ENCODE peak calls at places on chromosomes 3 and 15, in five cellular contexts. C is ovary, E is uterus, V is psoas muscle, L is transverse colon. P is an unnamed sample.

GRCh38 chr3:126556637-126557414 is 1.9 kb downstream of the C3orf22 start:
- DNase-seq in C (no peak), E (peak; percentile 2), V (peak; percentile 32), L (peak; percentile 2), P (no peak)

GRCh38 chr3:72791132-72791531 is 57.1 kb downstream of the SHQ1 start:
- DNase-seq in C (no peak), E (no peak), V (no peak), L (no peak), P (no peak)

GRCh38 chr3:138188013-138188352 is 882 bp downstream of the ARMC8 start:
- DNase-seq in C (no peak), E (no peak), V (no peak), L (no peak), P (peak; percentile 15)

GRCh38 chr3:194129581-194130133 is 6.3 kb upstream of the HES1 start:
- DNase-seq in C (peak; percentile 63), E (peak; percentile 37), V (no peak), L (peak; percentile 44), P (no peak)

GRCh38 chr3:16720367-16720766 is 115.1 kb upstream of the DAZL start:
- DNase-seq in C (no peak), E (no peak), V (no peak), L (no peak), P (no peak)

GRCh38 chr3:189123595-189124387 is 48.0 kb upstream of the TPRG1 start:
- DNase-seq in C (no peak), E (peak; percentile 77), V (peak; percentile 59), L (no peak), P (no peak)

GRCh38 chr15:101182215-101182614 is 69.6 kb downstream of the CHSY1 start:
- DNase-seq in C (no peak), E (no peak), V (no peak), L (no peak), P (no peak)

GRCh38 chr15:74746389-74746788 is 2.3 kb upstream of the CYP1A2 start:
- DNase-seq in C (no peak), E (no peak), V (no peak), L (no peak), P (no peak)

GRCh38 chr3:37745921-37746320 is 115.8 kb upstream of the CTDSPL start:
- DNase-seq in C (no peak), E (no peak), V (no peak), L (no peak), P (no peak)

GRCh38 chr3:77254967-77255831 is 215.3 kb downstream of the ROBO2 start:
- DNase-seq in C (peak; percentile 31), E (no peak), V (no peak), L (peak; percentile 16), P (no peak)

GRCh38 chr3:194989251-194989650 is 281.7 kb downstream of the XXYLT1 start:
- DNase-seq in C (no peak), E (no peak), V (no peak), L (no peak), P (no peak)

GRCh38 chr3:149590691-149591441 is 67.0 kb downstream of the WWTR1 start:
- DNase-seq in C (no peak), E (no peak), V (no peak), L (no peak), P (no peak)

GRCh38 chr3:149593416-149594160 is 64.2 kb downstream of the WWTR1 start:
- DNase-seq in C (no peak), E (no peak), V (no peak), L (no peak), P (no peak)

GRCh38 chr3:149589332-149589731 is 68.5 kb downstream of the WWTR1 start:
- DNase-seq in C (no peak), E (no peak), V (no peak), L (no peak), P (no peak)

GRCh38 chr3:149596136-149596770 is 61.6 kb downstream of the WWTR1 start:
- DNase-seq in C (no peak), E (no peak), V (no peak), L (no peak), P (no peak)

DNA sequence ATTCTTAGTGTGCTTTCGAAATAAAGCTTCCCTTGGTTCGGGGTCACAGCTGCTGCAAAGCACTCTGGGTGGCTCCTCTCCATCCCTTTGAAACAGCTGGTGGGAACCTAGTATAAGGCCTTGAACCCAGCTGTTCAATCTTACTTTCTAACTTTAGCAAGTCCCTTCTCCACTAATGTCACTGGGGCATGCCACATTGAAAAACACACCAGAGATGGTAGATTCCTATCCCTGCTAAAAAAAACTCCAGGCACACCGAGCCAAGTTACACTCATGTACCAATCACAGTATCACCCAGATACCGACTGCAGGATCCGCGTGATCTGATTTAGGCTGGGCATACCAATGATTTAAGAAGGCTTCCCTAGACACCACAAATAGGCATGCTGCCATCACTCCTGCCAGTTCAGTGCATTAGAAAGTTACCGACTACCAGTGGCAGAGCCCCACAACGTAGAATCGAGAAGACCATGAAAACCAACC is 65.0 kb downstream of the WWTR1 start:
- DNase-seq in C (peak; percentile 61), E (no peak), V (peak; percentile 71), L (no peak), P (no peak)
- H3K4me1 ChIP-seq in C (peaks cover 13% of the 10 kb centered on the region), E (peaks cover 4% of the 10 kb centered on the region), V (peaks cover 61% of the 10 kb centered on the region), L (peaks cover 4% of the 10 kb centered on the region), P (peaks cover 83% of the 10 kb centered on the region)

GRCh38 chr15:44728576-44729393 is 7.5 kb upstream of the TRIM69 start:
- DNase-seq in C (peak; percentile 92), E (peak; percentile 96), V (peak; percentile 95), L (peak; percentile 97), P (peak; percentile 87)

GRCh38 chr15:44727462-44728231 is 8.7 kb upstream of the TRIM69 start:
- DNase-seq in C (no peak), E (no peak), V (no peak), L (no peak), P (no peak)

GRCh38 chr15:44729394-44729913 is 6.9 kb upstream of the TRIM69 start:
- DNase-seq in C (peak; percentile 48), E (no peak), V (peak; percentile 54), L (peak; percentile 63), P (no peak)

GRCh38 chr15:44726568-44727461 is 9.5 kb upstream of the TRIM69 start:
- DNase-seq in C (no peak), E (no peak), V (no peak), L (peak; percentile 78), P (no peak)

GRCh38 chr15:44726136-44726535 is 10.2 kb upstream of the TRIM69 start:
- DNase-seq in C (no peak), E (no peak), V (no peak), L (no peak), P (no peak)
- H3K4me3 ChIP-seq in C (no peak overlapping the region), E (no peak overlapping the region), V (peak overlapping the region; percentile 29), L (peak overlapping the region; percentile 4), P (peak overlapping the region; percentile 49)

GRCh38 chr15:56227780-56228179 is 15.9 kb downstream of the RFX7 start:
- DNase-seq in C (no peak), E (no peak), V (no peak), L (no peak), P (no peak)
- H3K9me3 ChIP-seq in C (peaks cover 7% of the 10 kb centered on the region), E (peaks cover 18% of the 10 kb centered on the region), V (peaks cover 34% of the 10 kb centered on the region), L (peaks cover 35% of the 10 kb centered on the region), P (peaks cover 16% of the 10 kb centered on the region)

GRCh38 chr15:77456746-77457618 is 36.3 kb downstream of the HMG20A start:
- DNase-seq in C (no peak), E (no peak), V (no peak), L (no peak), P (no peak)
- H3K4me1 ChIP-seq in C (peaks cover 16% of the 10 kb centered on the region), E (peaks cover 5% of the 10 kb centered on the region), V (peaks cover 10% of the 10 kb centered on the region), L (peaks cover 14% of the 10 kb centered on the region), P (peaks cover 41% of the 10 kb centered on the region)

DNA sequence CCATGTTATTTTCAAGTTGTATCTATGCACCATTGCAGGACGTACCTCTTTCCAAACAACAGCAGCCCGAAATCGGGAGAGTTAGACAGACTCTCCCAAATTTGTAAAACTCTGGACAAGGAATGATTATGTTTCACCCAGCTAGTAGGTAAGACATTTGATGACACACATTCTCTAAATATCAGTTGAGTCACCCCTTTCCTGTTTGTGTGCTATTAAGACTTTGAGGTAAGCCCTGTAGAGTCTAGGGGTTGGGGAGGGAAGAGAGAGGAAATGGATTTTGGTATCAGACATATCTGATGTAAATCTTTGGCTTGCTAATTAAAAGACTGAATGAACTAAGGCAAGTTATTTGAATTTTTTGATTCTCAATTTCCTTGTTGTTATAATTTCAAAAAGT is 999.0 kb downstream of the TUSC7 start:
- DNase-seq in C (no peak), E (no peak), V (no peak), L (no peak), P (no peak)
- H3K4me3 ChIP-seq in C (no peak overlapping the region), E (no peak overlapping the region), V (no peak overlapping the region), L (no peak overlapping the region), P (no peak overlapping the region)

DNA sequence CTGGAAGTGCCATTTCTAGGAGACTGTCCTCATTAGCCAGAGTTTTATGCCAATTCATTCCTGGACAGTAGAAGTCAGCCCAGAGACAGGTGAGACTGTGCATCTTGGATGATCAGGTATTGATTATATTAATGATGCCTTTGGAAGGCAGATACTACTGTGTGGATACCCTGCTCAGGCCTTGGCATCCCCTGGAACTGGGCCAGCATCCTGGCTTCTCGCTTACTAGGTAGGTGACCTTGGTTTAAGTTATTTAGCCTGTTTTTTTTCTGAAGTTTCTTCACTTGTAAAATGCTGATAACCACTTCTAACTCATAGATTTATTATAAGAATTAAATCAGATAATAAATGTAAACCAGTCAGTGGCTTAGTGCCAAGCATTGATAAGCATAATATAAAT is 390.4 kb upstream of the SEMA6D start:
- DNase-seq in C (peak; percentile 11), E (no peak), V (no peak), L (no peak), P (no peak)
- H3K9me3 ChIP-seq in C (no peaks in the 10 kb centered on the region), E (no peaks in the 10 kb centered on the region), V (no peaks in the 10 kb centered on the region), L (no peaks in the 10 kb centered on the region), P (no peaks in the 10 kb centered on the region)

GRCh38 chr15:72341361-72341760 is 21.4 kb upstream of the CELF6 start:
- DNase-seq in C (no peak), E (no peak), V (no peak), L (no peak), P (no peak)

GRCh38 chr15:72338617-72339321 is 18.8 kb upstream of the CELF6 start:
- DNase-seq in C (no peak), E (no peak), V (no peak), L (no peak), P (no peak)

GRCh38 chr15:72340366-72340765 is 20.4 kb upstream of the CELF6 start:
- DNase-seq in C (no peak), E (no peak), V (no peak), L (no peak), P (no peak)

GRCh38 chr15:72339777-72340177 is 19.8 kb upstream of the CELF6 start:
- DNase-seq in C (no peak), E (no peak), V (no peak), L (no peak), P (no peak)

GRCh38 chr15:72338148-72338547 is 18.2 kb upstream of the CELF6 start:
- DNase-seq in C (no peak), E (no peak), V (no peak), L (no peak), P (no peak)
- H3K4me1 ChIP-seq in C (no peaks in the 10 kb centered on the region), E (no peaks in the 10 kb centered on the region), V (no peaks in the 10 kb centered on the region), L (no peaks in the 10 kb centered on the region), P (no peaks in the 10 kb centered on the region)

DNA sequence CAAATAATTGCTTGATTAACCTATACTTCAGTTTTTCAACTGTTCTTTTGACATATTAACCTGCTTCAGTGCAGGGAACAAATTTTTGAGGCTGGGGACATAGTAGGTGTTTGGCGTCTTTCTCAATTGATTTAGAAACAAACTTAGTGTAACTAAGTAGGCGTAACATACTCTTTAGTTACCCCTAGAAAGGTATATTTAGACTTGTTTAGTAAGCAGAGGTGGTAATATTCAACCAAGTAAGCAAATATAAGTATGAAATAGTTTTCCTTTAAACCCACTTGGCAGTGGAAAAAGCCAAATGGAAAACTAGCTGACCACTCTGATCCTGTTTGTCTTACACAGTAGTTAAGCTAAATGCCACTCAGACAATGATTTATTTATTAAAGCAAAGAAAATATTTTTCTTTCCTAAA is 113.2 kb downstream of the MBNL1 start:
- DNase-seq in C (no peak), E (no peak), V (no peak), L (no peak), P (no peak)
- H3K4me3 ChIP-seq in C (peak overlapping the region; percentile 30), E (peak overlapping the region; percentile 24), V (peak overlapping the region; percentile 61), L (peak overlapping the region; percentile 28), P (peak overlapping the region; percentile 60)